ENCODE peak calls at places on chromosomes 7 and 10, in seven cellular contexts. Y is stomach, M is K562, B is body of pancreas, L is GM12892, I is esophagus squamous epithelium, A is tibial nerve. E is an unnamed sample.

GRCh38 chr7:2379821-2380450 is 23.5 kb upstream of the CHST12 start:
- DNase-seq in Y (no peak), M (no peak), B (no peak), L (no peak), I (no peak), A (no peak), E (no peak)

GRCh38 chr7:149773446-149774236 is at the start of gene ZNF467:
- DNase-seq in Y (peak), M (peak), B (peak), L (no peak), I (no peak), A (peak), E (peak)

GRCh38 chr10:123795196-123795780 is 96.3 kb downstream of the CPXM2 start:
- DNase-seq in Y (no peak), M (no peak), B (no peak), L (no peak), I (no peak), A (no peak), E (no peak)

GRCh38 chr7:77903597-77903996 is 105.0 kb downstream of the PHTF2 start:
- DNase-seq in Y (no peak), M (no peak), B (no peak), L (no peak), I (no peak), A (no peak), E (peak)

GRCh38 chr10:13222151-13222550 is 12.0 kb downstream of the UCMA start:
- DNase-seq in Y (no peak), M (no peak), B (no peak), L (no peak), I (no peak), A (no peak), E (no peak)

GRCh38 chr7:127905491-127906330 is 125.5 kb downstream of the LRRC4 start:
- DNase-seq in Y (no peak), M (no peak), B (no peak), L (no peak), I (no peak), A (no peak), E (no peak)

GRCh38 chr7:135274495-135275268 is 41.0 kb downstream of the STRA8 start:
- DNase-seq in Y (peak), M (peak), B (peak), L (peak), I (no peak), A (peak), E (peak)

GRCh38 chr10:122363722-122364463 is 10.6 kb upstream of the PLEKHA1 start:
- DNase-seq in Y (no peak), M (no peak), B (no peak), L (no peak), I (no peak), A (no peak), E (no peak)

GRCh38 chr7:150382844-150383225 is 3.7 kb downstream of the ZNF775 start:
- DNase-seq in Y (no peak), M (no peak), B (no peak), L (no peak), I (no peak), A (no peak), E (no peak)

GRCh38 chr7:33905389-33906032 is at the start of gene BMPER:
- DNase-seq in Y (peak), M (no peak), B (peak), L (peak), I (no peak), A (no peak), E (peak)

GRCh38 chr10:75432176-75432575 is 752 bp downstream of the LRMDA start:
- DNase-seq in Y (peak), M (no peak), B (peak), L (no peak), I (no peak), A (no peak), E (no peak)

GRCh38 chr7:143361552-143362125 is 874 bp downstream of the FAM131B start:
- DNase-seq in Y (no peak), M (no peak), B (no peak), L (no peak), I (no peak), A (no peak), E (no peak)

GRCh38 chr10:76160758-76161555 is 729.5 kb downstream of the LRMDA start:
- DNase-seq in Y (no peak), M (no peak), B (no peak), L (no peak), I (no peak), A (no peak), E (no peak)

GRCh38 chr10:73887038-73888015 is 13.0 kb upstream of the CAMK2G start:
- DNase-seq in Y (peak), M (no peak), B (peak), L (no peak), I (no peak), A (peak), E (peak)

GRCh38 chr7:94348142-94348541 is 46.6 kb upstream of the COL1A2 start:
- DNase-seq in Y (no peak), M (no peak), B (peak), L (no peak), I (no peak), A (peak), E (no peak)

GRCh38 chr7:150431839-150432658 is 18.4 kb upstream of the GIMAP8 start:
- DNase-seq in Y (no peak), M (no peak), B (no peak), L (no peak), I (no peak), A (no peak), E (no peak)

GRCh38 chr7:12647364-12648219 is 39.8 kb upstream of the ARL4A start:
- DNase-seq in Y (peak), M (peak), B (peak), L (no peak), I (no peak), A (no peak), E (no peak)

GRCh38 chr7:88465586-88465985 is 158.9 kb upstream of the STEAP4 start:
- DNase-seq in Y (no peak), M (no peak), B (no peak), L (no peak), I (no peak), A (no peak), E (no peak)

GRCh38 chr7:6495597-6496262 is 48.0 kb upstream of the DAGLB start:
- DNase-seq in Y (no peak), M (no peak), B (no peak), L (no peak), I (no peak), A (no peak), E (no peak)

GRCh38 chr7:27576360-27576944 is 86.2 kb downstream of the HIBADH start:
- DNase-seq in Y (no peak), M (peak), B (no peak), L (no peak), I (no peak), A (no peak), E (no peak)

GRCh38 chr7:134737561-134738353 is 41.7 kb upstream of the CALD1 start:
- DNase-seq in Y (no peak), M (no peak), B (peak), L (no peak), I (no peak), A (no peak), E (no peak)

GRCh38 chr10:82378146-82378545 is 503.2 kb downstream of the NRG3 start:
- DNase-seq in Y (peak), M (no peak), B (peak), L (no peak), I (no peak), A (no peak), E (peak)

GRCh38 chr10:104334965-104335650 is 3.2 kb downstream of the ITPRIP start:
- DNase-seq in Y (no peak), M (no peak), B (no peak), L (no peak), I (no peak), A (no peak), E (no peak)

GRCh38 chr10:90885176-90885575 is 13.4 kb downstream of the RPP30 start:
- DNase-seq in Y (no peak), M (no peak), B (no peak), L (no peak), I (no peak), A (no peak), E (no peak)

GRCh38 chr7:17407229-17407628 is 108.8 kb downstream of the AHR start:
- DNase-seq in Y (no peak), M (no peak), B (no peak), L (no peak), I (no peak), A (no peak), E (no peak)

GRCh38 chr10:11921800-11922387 is 98.7 kb downstream of the PROSER2 start:
- DNase-seq in Y (peak), M (no peak), B (no peak), L (no peak), I (no peak), A (no peak), E (no peak)

GRCh38 chr10:84123362-84123761 is 15.9 kb upstream of the GHITM start:
- DNase-seq in Y (no peak), M (no peak), B (no peak), L (no peak), I (no peak), A (no peak), E (no peak)

GRCh38 chr7:143347950-143348349 is 14.6 kb downstream of the FAM131B start:
- DNase-seq in Y (no peak), M (no peak), B (no peak), L (no peak), I (no peak), A (no peak), E (no peak)

GRCh38 chr10:69217119-69217754 is 2.9 kb upstream of the HKDC1 start:
- DNase-seq in Y (no peak), M (no peak), B (peak), L (no peak), I (no peak), A (no peak), E (no peak)

GRCh38 chr10:14625210-14625621 is 149.5 kb downstream of the FAM107B start:
- DNase-seq in Y (no peak), M (no peak), B (no peak), L (no peak), I (no peak), A (no peak), E (no peak)

GRCh38 chr10:80351220-80351619 is 5.3 kb downstream of the DYDC1 start:
- DNase-seq in Y (no peak), M (no peak), B (no peak), L (no peak), I (no peak), A (no peak), E (no peak)

GRCh38 chr10:84665211-84665610 is 336.8 kb downstream of the CCSER2 start:
- DNase-seq in Y (no peak), M (no peak), B (no peak), L (no peak), I (no peak), A (no peak), E (no peak)

GRCh38 chr10:33085313-33085833 is 127.3 kb upstream of the ITGB1 start:
- DNase-seq in Y (no peak), M (no peak), B (no peak), L (no peak), I (no peak), A (no peak), E (no peak)

GRCh38 chr7:28573751-28574295 is 161.5 kb downstream of the CREB5 start:
- DNase-seq in Y (no peak), M (no peak), B (no peak), L (no peak), I (no peak), A (no peak), E (no peak)

GRCh38 chr10:119031496-119032059 is 2.1 kb downstream of the NANOS1 start:
- DNase-seq in Y (no peak), M (no peak), B (no peak), L (no peak), I (no peak), A (no peak), E (no peak)

DNA sequence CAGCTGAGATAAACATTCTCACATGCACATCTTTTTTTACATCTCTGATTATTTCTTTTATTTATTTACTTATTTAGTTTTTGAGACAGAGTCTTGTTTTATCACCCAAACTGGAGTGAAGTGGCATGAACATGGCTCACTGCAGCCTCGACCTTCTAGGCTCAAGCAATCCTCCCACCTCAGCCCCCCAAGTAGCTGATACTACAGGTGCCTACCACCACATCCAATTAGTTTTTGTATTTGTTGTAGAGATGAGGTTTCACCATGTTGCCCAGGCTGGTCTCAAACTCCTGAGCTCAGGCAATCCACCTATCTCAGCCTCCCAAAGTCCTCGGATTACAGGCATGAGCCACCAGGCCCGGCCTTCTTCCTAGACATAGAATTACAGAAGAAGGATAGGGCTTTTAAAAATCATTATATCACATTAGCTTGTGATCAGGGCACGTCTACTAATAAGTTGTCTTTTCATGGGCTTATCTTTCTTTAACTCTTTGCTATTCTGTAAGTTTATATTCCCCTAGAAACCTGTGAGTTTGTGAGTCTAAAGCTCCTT is 5.9 kb downstream of the ASB15 start:
- DNase-seq in Y (no peak), M (no peak), B (no peak), L (no peak), I (no peak), A (no peak), E (no peak)
- TF ChIP-seq POLR2A in Y (no peak), M (no peak), B (no peak), L (no peak), I (no peak), A (no peak), E (no peak)

GRCh38 chr7:131267631-131268030 is 60.0 kb upstream of the MKLN1 start:
- DNase-seq in Y (no peak), M (no peak), B (no peak), L (no peak), I (no peak), A (no peak), E (no peak)
- TF ChIP-seq POLR2A in Y (no peak), M (no peak), B (no peak), L (no peak), I (no peak), A (no peak), E (no peak)

GRCh38 chr10:23383637-23384036 is 39.0 kb upstream of the C10orf67 start:
- DNase-seq in Y (no peak), M (no peak), B (no peak), L (no peak), I (no peak), A (no peak), E (no peak)

GRCh38 chr10:23381298-23381697 is 36.7 kb upstream of the C10orf67 start:
- DNase-seq in Y (no peak), M (peak), B (no peak), L (no peak), I (no peak), A (no peak), E (no peak)

GRCh38 chr10:23386052-23386451 is 41.5 kb upstream of the C10orf67 start:
- DNase-seq in Y (no peak), M (no peak), B (no peak), L (no peak), I (no peak), A (no peak), E (no peak)

GRCh38 chr10:23384364-23384763 is 39.8 kb upstream of the C10orf67 start:
- DNase-seq in Y (no peak), M (no peak), B (no peak), L (no peak), I (no peak), A (no peak), E (no peak)
- TF ChIP-seq POLR2A in Y (no peak), M (no peak), B (no peak), L (no peak), I (no peak), A (no peak), E (no peak)

DNA sequence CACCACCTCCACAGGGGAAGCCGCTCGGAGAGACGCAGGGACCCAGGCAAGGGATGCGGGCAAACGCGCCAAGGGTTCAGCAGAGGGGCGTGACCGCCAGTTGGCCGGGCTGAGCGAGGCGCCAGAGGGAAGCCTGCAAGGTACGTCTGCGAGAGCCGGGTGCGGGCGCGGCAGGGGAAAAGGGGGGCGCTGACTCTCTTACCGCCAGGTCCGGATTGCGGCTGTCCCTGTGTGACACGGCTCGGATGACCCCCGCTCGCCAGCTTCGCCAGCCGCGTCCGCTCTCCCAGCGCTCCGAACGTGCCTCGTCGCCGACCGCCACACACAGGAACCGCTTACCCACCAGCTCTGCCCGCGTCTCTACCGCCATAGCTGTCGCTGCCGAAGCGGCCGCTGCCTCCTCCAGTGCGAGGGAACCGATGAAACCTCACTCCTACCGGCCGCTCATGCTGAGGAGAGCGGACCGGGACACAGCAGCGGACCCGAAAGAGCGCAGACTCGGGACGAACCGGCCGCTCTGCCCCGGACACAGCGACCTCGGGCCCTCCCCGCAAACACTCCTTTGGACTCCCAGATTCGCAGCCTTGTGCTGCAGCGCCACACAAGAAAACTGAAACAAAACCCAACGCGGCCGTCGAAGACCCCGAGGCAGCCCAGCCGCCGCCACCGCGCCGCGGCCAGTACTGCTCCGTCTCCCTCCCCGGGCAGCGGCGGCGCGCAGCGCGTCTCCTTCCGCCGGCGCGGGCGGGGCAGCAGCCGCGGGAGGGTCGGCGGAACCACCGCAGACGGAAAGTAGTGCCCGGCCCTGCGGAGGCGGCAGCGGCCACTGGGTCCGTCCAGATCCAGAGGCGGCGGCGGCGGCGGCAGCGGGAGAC is at the start of gene JMJD1C:
- DNase-seq in Y (peak), M (peak), B (peak), L (peak), I (peak), A (peak), E (peak)
- TF ChIP-seq POLR2A in Y (no peak), M (peak), B (peak), L (peak), I (no peak), A (peak), E (no peak)

GRCh38 chr7:445563-446288 is 73.9 kb downstream of the PDGFA start:
- DNase-seq in Y (no peak), M (no peak), B (no peak), L (no peak), I (no peak), A (no peak), E (no peak)
- TF ChIP-seq POLR2A in Y (no peak), M (no peak), B (no peak), L (no peak), I (no peak), A (no peak), E (no peak)

DNA sequence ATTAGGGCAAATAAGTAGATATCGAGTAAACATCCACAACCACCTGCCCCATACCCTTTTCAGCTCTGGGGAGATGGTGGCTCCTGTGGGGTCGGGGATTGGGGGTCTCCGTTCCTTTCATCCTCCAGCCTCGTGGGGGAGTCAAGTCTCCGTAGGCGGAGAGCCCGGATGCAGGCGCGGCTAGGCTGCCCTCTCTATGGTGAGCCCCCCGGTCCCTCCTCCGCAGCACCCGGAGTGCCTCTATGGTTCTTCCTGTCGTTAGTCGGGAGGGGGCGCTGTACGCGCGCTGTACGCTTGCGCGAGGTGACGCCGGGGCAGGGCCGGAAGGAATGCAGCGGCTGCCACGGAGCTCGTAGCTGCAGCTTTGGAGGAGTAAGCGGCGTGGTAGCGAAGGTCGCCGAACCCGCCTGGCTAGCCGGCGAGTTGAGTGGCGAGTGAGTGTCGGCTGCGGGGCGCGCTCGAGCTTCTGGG is 14.8 kb upstream of the MMD2 start:
- DNase-seq in Y (peak), M (peak), B (peak), L (peak), I (peak), A (peak), E (peak)
- TF ChIP-seq POLR2A in Y (no peak), M (peak), B (peak), L (peak), I (no peak), A (peak), E (peak)

GRCh38 chr10:46022978-46023702 is 7.3 kb downstream of the NCOA4 start:
- DNase-seq in Y (peak), M (peak), B (peak), L (peak), I (peak), A (peak), E (peak)
- TF ChIP-seq POLR2A in Y (no peak), M (peak), B (peak), L (peak), I (no peak), A (peak), E (peak)

E was measured in heart left ventricle.